ENCODE peak calls at places on chromosomes 7 and 10, in four cellular contexts. S is bronchial epithelial cell, Z is lung, X is heart left ventricle. N is an unnamed sample.

GRCh38 chr7:34220501-34220900 is 315.2 kb downstream of the BMPER start:
- DNase-seq in S (no peak), Z (no peak), X (no peak), N (no peak)

GRCh38 chr7:68875857-68876256 is 722.4 kb upstream of the AUTS2 start:
- DNase-seq in S (no peak), Z (no peak), X (no peak), N (no peak)

GRCh38 chr10:78690354-78691111 is 378.2 kb upstream of the ZMIZ1 start:
- DNase-seq in S (no peak), Z (no peak), X (no peak), N (no peak)

GRCh38 chr7:127798023-127798422 is 146.0 kb downstream of the SND1 start:
- DNase-seq in S (no peak), Z (peak; percentile 41), X (peak; percentile 23), N (no peak)

GRCh38 chr7:32164341-32164996 is 94.3 kb upstream of the PDE1C start:
- DNase-seq in S (peak; percentile 72), Z (no peak), X (peak; percentile 48), N (no peak)

GRCh38 chr10:62015994-62016393 is 114.5 kb downstream of the ARID5B start:
- DNase-seq in S (no peak), Z (no peak), X (peak; percentile 54), N (no peak)

GRCh38 chr7:107035446-107035845 is 9.1 kb upstream of the PRKAR2B start:
- DNase-seq in S (peak; percentile 62), Z (no peak), X (no peak), N (no peak)

GRCh38 chr7:126026421-126027088 is 1096.9 kb upstream of the POT1 start:
- DNase-seq in S (no peak), Z (no peak), X (no peak), N (no peak)

GRCh38 chr10:6072215-6072941 is 10.2 kb upstream of the IL2RA start:
- DNase-seq in S (no peak), Z (no peak), X (no peak), N (no peak)

GRCh38 chr7:119964640-119965542 is 308.1 kb upstream of the KCND2 start:
- DNase-seq in S (no peak), Z (no peak), X (no peak), N (no peak)

GRCh38 chr7:3710531-3710930 is 409.5 kb downstream of the SDK1 start:
- DNase-seq in S (no peak), Z (no peak), X (no peak), N (no peak)

GRCh38 chr10:87818505-87819273 is 663 bp upstream of the ATAD1 start:
- DNase-seq in S (peak; percentile 32), Z (peak; percentile 34), X (no peak), N (peak; percentile 37)

GRCh38 chr10:103854687-103855423 is 521 bp downstream of the SH3PXD2A start:
- DNase-seq in S (no peak), Z (no peak), X (peak; percentile 73), N (no peak)

GRCh38 chr10:14923972-14924371 is 29.9 kb downstream of the DCLRE1C start:
- DNase-seq in S (no peak), Z (no peak), X (no peak), N (no peak)

GRCh38 chr10:78973901-78974408 is 94.8 kb upstream of the ZMIZ1 start:
- DNase-seq in S (peak; percentile 33), Z (peak; percentile 69), X (peak; percentile 85), N (peak; percentile 91)

GRCh38 chr10:8581521-8582225 is 527.2 kb downstream of the GATA3 start:
- DNase-seq in S (no peak), Z (no peak), X (no peak), N (peak; percentile 76)

GRCh38 chr10:29681700-29682444 is 47.1 kb upstream of the SVIL start:
- DNase-seq in S (peak; percentile 18), Z (peak; percentile 68), X (no peak), N (no peak)

GRCh38 chr7:139118803-139119485 is 9.4 kb upstream of the ZC3HAV1 start:
- DNase-seq in S (no peak), Z (no peak), X (no peak), N (peak; percentile 16)

GRCh38 chr10:26799342-26799741 is 61.4 kb downstream of the ABI1 start:
- DNase-seq in S (no peak), Z (no peak), X (no peak), N (peak; percentile 37)

GRCh38 chr10:22245567-22245966 is 27.8 kb upstream of the EBLN1 start:
- DNase-seq in S (peak; percentile 32), Z (no peak), X (no peak), N (no peak)

GRCh38 chr10:68231106-68231901 is 609 bp downstream of the ATOH7 start:
- DNase-seq in S (peak; percentile 27), Z (peak; percentile 44), X (peak; percentile 56), N (peak; percentile 43)

GRCh38 chr10:69686866-69687265 is 56.8 kb downstream of the FAM241B start:
- DNase-seq in S (no peak), Z (no peak), X (no peak), N (no peak)

GRCh38 chr7:154347867-154348266 is 295.7 kb downstream of the DPP6 start:
- DNase-seq in S (no peak), Z (no peak), X (no peak), N (no peak)

N was measured in thyroid gland.